ENCODE peak calls at places on chromosome 12, in six cellular contexts. One of them, this sample, is unnamed.

GRCh38 chr12:120249875-120250795 is 15.4 kb downstream of the PXN start:
- DNase-seq in fibroblast of lung: no peak
- DNase-seq in BE2C: no peak
- DNase-seq in CD4-positive, CD25-positive, alpha-beta regulatory T cell: no peak
- DNase-seq in fibroblast of pulmonary artery: peak
- DNase-seq in fibroblast of mammary gland: peak
- DNase-seq in this sample: no peak

GRCh38 chr12:78229491-78230209 is 399.0 kb downstream of the NAV3 start:
- DNase-seq in fibroblast of lung: peak
- DNase-seq in BE2C: peak
- DNase-seq in CD4-positive, CD25-positive, alpha-beta regulatory T cell: no peak
- DNase-seq in fibroblast of pulmonary artery: peak
- DNase-seq in fibroblast of mammary gland: peak
- DNase-seq in this sample: no peak

GRCh38 chr12:104715562-104716182 is 242.4 kb downstream of the SLC41A2 start:
- DNase-seq in fibroblast of lung: no peak
- DNase-seq in BE2C: peak
- DNase-seq in CD4-positive, CD25-positive, alpha-beta regulatory T cell: no peak
- DNase-seq in fibroblast of pulmonary artery: no peak
- DNase-seq in fibroblast of mammary gland: no peak
- DNase-seq in this sample: no peak

GRCh38 chr12:120960657-120961056 is 17.7 kb upstream of the HNF1A start:
- DNase-seq in fibroblast of lung: no peak
- DNase-seq in BE2C: no peak
- DNase-seq in CD4-positive, CD25-positive, alpha-beta regulatory T cell: no peak
- DNase-seq in fibroblast of pulmonary artery: no peak
- DNase-seq in fibroblast of mammary gland: no peak
- DNase-seq in this sample: no peak

GRCh38 chr12:18998343-18999270 is 130.9 kb upstream of the PLEKHA5 start:
- DNase-seq in fibroblast of lung: peak
- DNase-seq in BE2C: peak
- DNase-seq in CD4-positive, CD25-positive, alpha-beta regulatory T cell: no peak
- DNase-seq in fibroblast of pulmonary artery: peak
- DNase-seq in fibroblast of mammary gland: peak
- DNase-seq in this sample: no peak

GRCh38 chr12:120104924-120105323 is 11.6 kb downstream of the RAB35 start:
- DNase-seq in fibroblast of lung: no peak
- DNase-seq in BE2C: no peak
- DNase-seq in CD4-positive, CD25-positive, alpha-beta regulatory T cell: no peak
- DNase-seq in fibroblast of pulmonary artery: no peak
- DNase-seq in fibroblast of mammary gland: no peak
- DNase-seq in this sample: no peak

GRCh38 chr12:3313655-3314305 is 177.2 kb upstream of the PRMT8 start:
- DNase-seq in fibroblast of lung: no peak
- DNase-seq in BE2C: peak
- DNase-seq in CD4-positive, CD25-positive, alpha-beta regulatory T cell: no peak
- DNase-seq in fibroblast of pulmonary artery: peak
- DNase-seq in fibroblast of mammary gland: peak
- DNase-seq in this sample: no peak

GRCh38 chr12:15580431-15580830 is 208.8 kb downstream of the EPS8 start:
- DNase-seq in fibroblast of lung: no peak
- DNase-seq in BE2C: no peak
- DNase-seq in CD4-positive, CD25-positive, alpha-beta regulatory T cell: no peak
- DNase-seq in fibroblast of pulmonary artery: no peak
- DNase-seq in fibroblast of mammary gland: no peak
- DNase-seq in this sample: peak

GRCh38 chr12:121132601-121133481 is at the start of gene P2RX7:
- DNase-seq in fibroblast of lung: peak
- DNase-seq in BE2C: peak
- DNase-seq in CD4-positive, CD25-positive, alpha-beta regulatory T cell: peak
- DNase-seq in fibroblast of pulmonary artery: peak
- DNase-seq in fibroblast of mammary gland: peak
- DNase-seq in this sample: peak

GRCh38 chr12:5912437-5913334 is 32.4 kb downstream of the ANO2 start:
- DNase-seq in fibroblast of lung: no peak
- DNase-seq in BE2C: no peak
- DNase-seq in CD4-positive, CD25-positive, alpha-beta regulatory T cell: no peak
- DNase-seq in fibroblast of pulmonary artery: no peak
- DNase-seq in fibroblast of mammary gland: no peak
- DNase-seq in this sample: no peak

GRCh38 chr12:103868215-103868614 is 27.2 kb upstream of the NT5DC3 start:
- DNase-seq in fibroblast of lung: peak
- DNase-seq in BE2C: no peak
- DNase-seq in CD4-positive, CD25-positive, alpha-beta regulatory T cell: no peak
- DNase-seq in fibroblast of pulmonary artery: no peak
- DNase-seq in fibroblast of mammary gland: no peak
- DNase-seq in this sample: no peak

GRCh38 chr12:63820427-63820826 is 24.1 kb upstream of the SRGAP1 start:
- DNase-seq in fibroblast of lung: no peak
- DNase-seq in BE2C: no peak
- DNase-seq in CD4-positive, CD25-positive, alpha-beta regulatory T cell: no peak
- DNase-seq in fibroblast of pulmonary artery: no peak
- DNase-seq in fibroblast of mammary gland: no peak
- DNase-seq in this sample: no peak

GRCh38 chr12:116880817-116881324 is 370 bp downstream of the HRK start:
- DNase-seq in fibroblast of lung: peak
- DNase-seq in BE2C: peak
- DNase-seq in CD4-positive, CD25-positive, alpha-beta regulatory T cell: no peak
- DNase-seq in fibroblast of pulmonary artery: peak
- DNase-seq in fibroblast of mammary gland: peak
- DNase-seq in this sample: no peak

GRCh38 chr12:67925551-67925950 is 63.7 kb upstream of the IFNG-AS1 start:
- DNase-seq in fibroblast of lung: peak
- DNase-seq in BE2C: no peak
- DNase-seq in CD4-positive, CD25-positive, alpha-beta regulatory T cell: no peak
- DNase-seq in fibroblast of pulmonary artery: no peak
- DNase-seq in fibroblast of mammary gland: no peak
- DNase-seq in this sample: no peak

GRCh38 chr12:1330475-1330827 is 263.9 kb downstream of the FBXL14 start:
- DNase-seq in fibroblast of lung: no peak
- DNase-seq in BE2C: no peak
- DNase-seq in CD4-positive, CD25-positive, alpha-beta regulatory T cell: no peak
- DNase-seq in fibroblast of pulmonary artery: no peak
- DNase-seq in fibroblast of mammary gland: no peak
- DNase-seq in this sample: no peak

GRCh38 chr12:106754331-106754730 is 20.2 kb upstream of the RIC8B start:
- DNase-seq in fibroblast of lung: no peak
- DNase-seq in BE2C: no peak
- DNase-seq in CD4-positive, CD25-positive, alpha-beta regulatory T cell: no peak
- DNase-seq in fibroblast of pulmonary artery: no peak
- DNase-seq in fibroblast of mammary gland: no peak
- DNase-seq in this sample: no peak

GRCh38 chr12:2358986-2359658 is 306.3 kb downstream of the CACNA1C start:
- DNase-seq in fibroblast of lung: no peak
- DNase-seq in BE2C: no peak
- DNase-seq in CD4-positive, CD25-positive, alpha-beta regulatory T cell: no peak
- DNase-seq in fibroblast of pulmonary artery: no peak
- DNase-seq in fibroblast of mammary gland: peak
- DNase-seq in this sample: no peak

GRCh38 chr12:22190969-22191368 is 143.5 kb downstream of the ST8SIA1 start:
- DNase-seq in fibroblast of lung: no peak
- DNase-seq in BE2C: no peak
- DNase-seq in CD4-positive, CD25-positive, alpha-beta regulatory T cell: no peak
- DNase-seq in fibroblast of pulmonary artery: no peak
- DNase-seq in fibroblast of mammary gland: no peak
- DNase-seq in this sample: no peak

GRCh38 chr12:56632701-56633464 is 2.8 kb upstream of the BAZ2A start:
- DNase-seq in fibroblast of lung: no peak
- DNase-seq in BE2C: no peak
- DNase-seq in CD4-positive, CD25-positive, alpha-beta regulatory T cell: no peak
- DNase-seq in fibroblast of pulmonary artery: no peak
- DNase-seq in fibroblast of mammary gland: peak
- DNase-seq in this sample: no peak
- H3K4me3 ChIP-seq in fibroblast of lung: peak
- H3K4me3 ChIP-seq in BE2C: peak
- H3K4me3 ChIP-seq in CD4-positive, CD25-positive, alpha-beta regulatory T cell: peak
- H3K4me3 ChIP-seq in fibroblast of pulmonary artery: peak
- H3K4me3 ChIP-seq in fibroblast of mammary gland: peak
- H3K4me3 ChIP-seq in this sample: peak

GRCh38 chr12:30754383-30754749 is 385 bp downstream of the CAPRIN2 start:
- DNase-seq in fibroblast of lung: no peak
- DNase-seq in BE2C: no peak
- DNase-seq in CD4-positive, CD25-positive, alpha-beta regulatory T cell: no peak
- DNase-seq in fibroblast of pulmonary artery: no peak
- DNase-seq in fibroblast of mammary gland: no peak
- DNase-seq in this sample: no peak

GRCh38 chr12:30752255-30752654 is 2.5 kb downstream of the CAPRIN2 start:
- DNase-seq in fibroblast of lung: no peak
- DNase-seq in BE2C: no peak
- DNase-seq in CD4-positive, CD25-positive, alpha-beta regulatory T cell: no peak
- DNase-seq in fibroblast of pulmonary artery: no peak
- DNase-seq in fibroblast of mammary gland: no peak
- DNase-seq in this sample: no peak

GRCh38 chr12:30754750-30755394 is at the start of gene CAPRIN2:
- DNase-seq in fibroblast of lung: peak
- DNase-seq in BE2C: peak
- DNase-seq in CD4-positive, CD25-positive, alpha-beta regulatory T cell: peak
- DNase-seq in fibroblast of pulmonary artery: peak
- DNase-seq in fibroblast of mammary gland: peak
- DNase-seq in this sample: peak

GRCh38 chr12:30753761-30754382 is 879 bp downstream of the CAPRIN2 start:
- DNase-seq in fibroblast of lung: peak
- DNase-seq in BE2C: no peak
- DNase-seq in CD4-positive, CD25-positive, alpha-beta regulatory T cell: no peak
- DNase-seq in fibroblast of pulmonary artery: peak
- DNase-seq in fibroblast of mammary gland: peak
- DNase-seq in this sample: no peak

DNA sequence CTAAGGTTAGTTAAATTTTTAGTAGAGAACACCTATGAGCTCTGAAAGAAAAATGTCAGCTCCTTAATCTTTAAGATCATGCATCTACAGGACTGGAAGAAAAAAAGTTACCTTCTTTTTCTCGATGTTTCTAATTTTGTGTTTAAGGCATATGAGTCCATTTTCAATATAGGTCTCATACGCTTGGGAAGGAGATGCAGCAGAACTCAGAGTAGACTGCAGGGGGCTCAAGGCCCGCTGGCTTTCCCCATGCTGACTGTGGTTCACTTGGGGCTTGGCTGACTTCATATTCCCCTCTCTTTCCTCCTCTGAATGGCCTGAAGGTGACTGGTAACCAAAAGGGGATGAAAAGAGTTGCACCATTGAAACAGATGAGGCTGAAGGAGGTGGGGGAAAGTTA is 1.5 kb downstream of the CAPRIN2 start:
- DNase-seq in fibroblast of lung: peak
- DNase-seq in BE2C: peak
- DNase-seq in CD4-positive, CD25-positive, alpha-beta regulatory T cell: no peak
- DNase-seq in fibroblast of pulmonary artery: peak
- DNase-seq in fibroblast of mammary gland: peak
- DNase-seq in this sample: no peak
- H3K4me3 ChIP-seq in fibroblast of lung: peak
- H3K4me3 ChIP-seq in BE2C: no peak
- H3K4me3 ChIP-seq in CD4-positive, CD25-positive, alpha-beta regulatory T cell: no peak
- H3K4me3 ChIP-seq in fibroblast of pulmonary artery: peak
- H3K4me3 ChIP-seq in fibroblast of mammary gland: peak
- H3K4me3 ChIP-seq in this sample: no peak

DNA sequence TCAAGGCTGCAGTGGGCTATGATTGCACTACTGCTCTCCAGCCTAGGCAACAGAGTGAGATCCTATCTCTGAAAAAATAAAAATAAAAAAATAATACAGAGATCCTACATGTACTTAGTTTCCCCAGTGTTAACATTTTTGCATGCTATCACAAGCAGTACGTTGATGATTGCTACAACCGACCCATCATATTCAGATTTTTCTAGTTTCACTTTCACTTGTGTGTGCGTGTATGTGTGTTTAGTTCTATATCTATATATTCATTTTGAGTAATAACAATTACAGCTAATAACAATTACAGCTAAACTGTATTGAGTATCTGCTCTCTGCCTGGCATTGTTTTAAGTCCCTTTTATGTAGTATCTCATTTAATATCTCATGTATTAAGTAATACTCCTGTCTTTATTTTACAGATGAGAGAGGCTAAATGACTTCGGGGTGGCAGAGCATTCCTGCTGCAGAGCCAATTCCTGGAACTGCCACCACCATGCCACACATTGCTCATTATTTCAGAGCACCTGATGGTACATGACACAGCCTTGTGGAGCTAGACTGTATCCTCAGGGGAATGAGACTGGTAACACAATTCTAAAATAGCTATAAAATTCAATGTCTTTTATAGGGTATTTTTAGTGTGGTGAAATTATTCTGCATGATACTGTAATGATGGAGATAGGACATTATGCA is 153.1 kb downstream of the BCAT1 start:
- DNase-seq in fibroblast of lung: no peak
- DNase-seq in BE2C: no peak
- DNase-seq in CD4-positive, CD25-positive, alpha-beta regulatory T cell: no peak
- DNase-seq in fibroblast of pulmonary artery: no peak
- DNase-seq in fibroblast of mammary gland: no peak
- DNase-seq in this sample: no peak
- H3K4me3 ChIP-seq in fibroblast of lung: no peak
- H3K4me3 ChIP-seq in BE2C: no peak
- H3K4me3 ChIP-seq in CD4-positive, CD25-positive, alpha-beta regulatory T cell: peak
- H3K4me3 ChIP-seq in fibroblast of pulmonary artery: peak
- H3K4me3 ChIP-seq in fibroblast of mammary gland: no peak
- H3K4me3 ChIP-seq in this sample: peak

DNA sequence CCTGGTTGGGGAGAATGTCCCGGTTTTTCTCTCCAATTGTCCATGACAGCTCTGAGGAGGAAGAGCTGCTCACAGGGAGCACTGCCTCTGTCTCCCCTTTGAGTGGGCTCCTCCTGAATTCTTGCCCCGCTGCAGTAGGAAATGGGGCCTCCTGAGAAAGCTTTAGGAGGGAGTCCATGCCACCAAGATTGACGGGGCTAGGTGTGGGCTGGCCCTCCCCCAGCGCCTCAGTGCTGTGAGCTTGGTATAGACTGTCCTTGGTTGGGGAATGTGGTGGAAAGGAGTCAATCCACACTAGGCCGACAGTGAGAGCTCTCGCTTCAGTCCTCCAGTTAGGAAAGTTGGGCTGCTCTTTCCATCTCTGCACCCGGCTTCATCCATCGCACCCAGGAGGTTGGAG is 23.4 kb upstream of the CTDSP2 start:
- DNase-seq in fibroblast of lung: no peak
- DNase-seq in BE2C: no peak
- DNase-seq in CD4-positive, CD25-positive, alpha-beta regulatory T cell: no peak
- DNase-seq in fibroblast of pulmonary artery: no peak
- DNase-seq in fibroblast of mammary gland: no peak
- DNase-seq in this sample: no peak
- H3K4me3 ChIP-seq in fibroblast of lung: no peak
- H3K4me3 ChIP-seq in BE2C: no peak
- H3K4me3 ChIP-seq in CD4-positive, CD25-positive, alpha-beta regulatory T cell: no peak
- H3K4me3 ChIP-seq in fibroblast of pulmonary artery: no peak
- H3K4me3 ChIP-seq in fibroblast of mammary gland: no peak
- H3K4me3 ChIP-seq in this sample: no peak